ENCODE peak calls at places on chromosomes 11 and 22, in ten cellular contexts. B, S, E, Q, O, G, J, U, X and N are unnamed samples.

GRCh38 chr11:124174001-124174400 is 9.1 kb upstream of the OR10D3 start:
- DNase-seq in B (no peak), S (peak; percentile 85), E (no peak), Q (peak; percentile 52), O (no peak), G (no peak), J (peak; percentile 58), U (no peak), X (peak; percentile 23), N (no peak)

GRCh38 chr22:46897246-46897623 is 134.8 kb downstream of the TBC1D22A start:
- DNase-seq in B (no peak), S (no peak), E (no peak), Q (no peak), O (no peak), G (no peak), J (peak; percentile 31), U (no peak), X (peak; percentile 29), N (no peak)

GRCh38 chr11:1907955-1908354 is 11.5 kb upstream of the TNNT3 start:
- DNase-seq in B (no peak), S (peak; percentile 39), E (no peak), Q (no peak), O (no peak), G (no peak), J (no peak), U (no peak), X (no peak), N (no peak)

GRCh38 chr11:76805206-76805913 is 22.2 kb downstream of the TSKU start:
- DNase-seq in B (no peak), S (no peak), E (no peak), Q (no peak), O (no peak), G (no peak), J (peak; percentile 75), U (no peak), X (no peak), N (no peak)

GRCh38 chr22:36912694-36913430 is 566 bp upstream of the CSF2RB start:
- DNase-seq in B (no peak), S (no peak), E (no peak), Q (no peak), O (no peak), G (no peak), J (no peak), U (no peak), X (no peak), N (no peak)

GRCh38 chr22:24871611-24872205 is 65.7 kb downstream of the SGSM1 start:
- DNase-seq in B (no peak), S (peak; percentile 10), E (no peak), Q (no peak), O (no peak), G (no peak), J (no peak), U (no peak), X (peak; percentile 98), N (no peak)

GRCh38 chr11:125090816-125091215 is 20.6 kb downstream of the TMEM218 start:
- DNase-seq in B (no peak), S (no peak), E (no peak), Q (no peak), O (no peak), G (no peak), J (no peak), U (no peak), X (no peak), N (no peak)

GRCh38 chr11:70244698-70245097 is 25.8 kb upstream of the PPFIA1 start:
- DNase-seq in B (no peak), S (peak; percentile 80), E (peak; percentile 28), Q (peak; percentile 98), O (no peak), G (no peak), J (peak; percentile 70), U (no peak), X (no peak), N (no peak)

GRCh38 chr11:115222218-115222862 is 281.9 kb downstream of the CADM1 start:
- DNase-seq in B (peak; percentile 56), S (peak; percentile 7), E (no peak), Q (peak; percentile 87), O (no peak), G (no peak), J (peak; percentile 86), U (no peak), X (peak; percentile 56), N (no peak)

GRCh38 chr11:128532571-128533091 is 54.7 kb downstream of the ETS1 start:
- DNase-seq in B (no peak), S (no peak), E (no peak), Q (no peak), O (no peak), G (no peak), J (no peak), U (no peak), X (no peak), N (no peak)

GRCh38 chr11:19816040-19816439 is 103.4 kb downstream of the NAV2 start:
- DNase-seq in B (no peak), S (peak; percentile 7), E (no peak), Q (no peak), O (no peak), G (no peak), J (no peak), U (peak; percentile 46), X (no peak), N (no peak)

GRCh38 chr11:19817265-19817851 is 104.7 kb downstream of the NAV2 start:
- DNase-seq in B (no peak), S (no peak), E (no peak), Q (no peak), O (no peak), G (no peak), J (no peak), U (no peak), X (no peak), N (no peak)

GRCh38 chr11:19819148-19819547 is 106.5 kb downstream of the NAV2 start:
- DNase-seq in B (no peak), S (no peak), E (no peak), Q (no peak), O (no peak), G (no peak), J (no peak), U (no peak), X (no peak), N (no peak)

GRCh38 chr11:19817870-19818269 is 105.2 kb downstream of the NAV2 start:
- DNase-seq in B (no peak), S (no peak), E (no peak), Q (no peak), O (no peak), G (no peak), J (no peak), U (no peak), X (no peak), N (no peak)

DNA sequence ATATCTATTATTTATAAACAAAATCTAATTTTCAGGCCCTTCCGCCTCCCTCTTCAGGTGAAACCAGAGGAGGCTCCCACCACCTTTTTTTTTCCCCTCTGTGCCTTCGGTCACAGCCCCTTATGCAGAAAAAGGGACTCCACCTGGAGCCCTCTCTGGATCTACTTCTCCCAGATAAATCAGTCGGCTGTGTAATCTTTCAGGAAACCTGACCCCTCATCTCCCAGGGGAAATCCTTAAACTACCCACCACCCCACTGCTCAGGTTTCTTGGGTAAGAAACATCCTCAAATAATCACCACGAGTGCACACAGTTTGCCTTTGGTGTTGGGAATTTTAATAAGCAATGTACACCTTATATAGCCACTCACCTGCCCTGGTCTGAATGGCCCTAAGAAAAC is 104.2 kb downstream of the NAV2 start:
- DNase-seq in B (no peak), S (no peak), E (no peak), Q (no peak), O (no peak), G (no peak), J (no peak), U (no peak), X (no peak), N (no peak)
- TF ChIP-seq CTCF in B (no peak), S (no peak), E (no peak), Q (no peak), O (no peak), G (no peak), J (no peak), U (no peak), X (no peak), N (no peak)

GRCh38 chr11:20155683-20156279 is 4.5 kb downstream of the DBX1 start:
- DNase-seq in B (no peak), S (no peak), E (no peak), Q (no peak), O (no peak), G (no peak), J (no peak), U (no peak), X (no peak), N (no peak)
- TF ChIP-seq CTCF in B (no peak), S (no peak), E (no peak), Q (no peak), O (no peak), G (no peak), J (no peak), U (no peak), X (no peak), N (no peak)

GRCh38 chr22:29152045-29152380 is 53.7 kb upstream of the EMID1 start:
- DNase-seq in B (no peak), S (no peak), E (no peak), Q (no peak), O (no peak), G (no peak), J (no peak), U (no peak), X (no peak), N (no peak)
- TF ChIP-seq CTCF in B (no peak), S (no peak), E (no peak), Q (no peak), O (no peak), G (no peak), J (no peak), U (no peak), X (no peak), N (no peak)

DNA sequence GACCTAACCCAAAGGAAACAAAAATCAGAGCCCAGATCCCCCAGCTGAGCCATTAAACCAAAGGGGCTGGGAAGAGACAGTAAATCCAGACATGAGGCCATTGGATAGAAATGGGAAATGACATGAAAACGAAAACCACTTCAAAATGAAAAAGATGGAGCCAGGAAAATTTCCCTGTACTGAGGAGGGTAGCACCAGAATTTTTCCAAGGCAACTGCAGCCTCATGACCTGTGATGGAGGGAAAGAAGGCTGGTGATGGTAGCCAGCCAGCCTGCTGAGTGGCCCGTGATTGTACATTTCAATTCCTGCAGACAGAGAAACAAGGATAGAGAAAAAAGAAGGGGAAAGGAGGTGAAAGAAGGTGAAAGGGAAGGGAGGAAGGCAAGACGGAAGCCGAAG is 268.4 kb upstream of the PLET1 start:
- DNase-seq in B (no peak), S (no peak), E (no peak), Q (no peak), O (no peak), G (no peak), J (no peak), U (no peak), X (no peak), N (no peak)
- TF ChIP-seq CTCF in B (no peak), S (no peak), E (no peak), Q (no peak), O (no peak), G (no peak), J (no peak), U (no peak), X (no peak), N (no peak)

GRCh38 chr11:134725939-134726639 is 314.0 kb upstream of the B3GAT1 start:
- DNase-seq in B (no peak), S (no peak), E (no peak), Q (no peak), O (no peak), G (no peak), J (peak; percentile 19), U (peak; percentile 49), X (no peak), N (no peak)
- TF ChIP-seq CTCF in B (peak; percentile 75), S (no peak), E (no peak), Q (no peak), O (no peak), G (no peak), J (no peak), U (no peak), X (no peak), N (no peak)

GRCh38 chr11:57641011-57641410 is 8.7 kb downstream of the YPEL4 start:
- DNase-seq in B (no peak), S (peak; percentile 57), E (no peak), Q (peak; percentile 24), O (no peak), G (no peak), J (peak; percentile 36), U (no peak), X (peak; percentile 31), N (no peak)
- TF ChIP-seq CTCF in B (no peak), S (peak; percentile 56), E (peak; percentile 5), Q (peak; percentile 69), O (no peak), G (no peak), J (no peak), U (no peak), X (peak; percentile 2), N (no peak)